ENCODE peak calls at places on chromosome 4, in four cellular contexts. K, W, Z and O are unnamed samples. For H3K4me1, the result is how much of the 10 kb centered on the place peaks cover.

GRCh38 chr4:8260656-8261111 is 8.9 kb upstream of the HTRA3 start:
- DNase-seq in K (peak), W (no peak), Z (peak), O (no peak)

GRCh38 chr4:46993075-46994006 is at the start of gene GABRA4:
- DNase-seq in K (no peak), W (no peak), Z (no peak), O (no peak)

GRCh38 chr4:26557164-26557563 is 26.7 kb upstream of the TBC1D19 start:
- DNase-seq in K (peak), W (no peak), Z (no peak), O (no peak)

GRCh38 chr4:68498413-68499007 is 51.2 kb downstream of the TMPRSS11E start:
- DNase-seq in K (peak), W (peak), Z (peak), O (peak)

GRCh38 chr4:97950836-97951235 is 192.4 kb downstream of the STPG2 start:
- DNase-seq in K (no peak), W (no peak), Z (no peak), O (no peak)

GRCh38 chr4:141388483-141388882 is 167.8 kb downstream of the ZNF330 start:
- DNase-seq in K (no peak), W (no peak), Z (no peak), O (no peak)

GRCh38 chr4:6386091-6386490 is 86.3 kb downstream of the PPP2R2C start:
- DNase-seq in K (no peak), W (no peak), Z (no peak), O (no peak)

GRCh38 chr4:163591614-163592020 is 97.1 kb downstream of the TMA16 start:
- DNase-seq in K (no peak), W (no peak), Z (no peak), O (no peak)

GRCh38 chr4:40585201-40585789 is 44.4 kb downstream of the RBM47 start:
- DNase-seq in K (no peak), W (no peak), Z (no peak), O (no peak)

GRCh38 chr4:7699040-7699439 is 240.6 kb downstream of the AFAP1 start:
- DNase-seq in K (peak), W (no peak), Z (no peak), O (no peak)

GRCh38 chr4:124722069-124722468 is 9.5 kb upstream of the ANKRD50 start:
- DNase-seq in K (no peak), W (no peak), Z (no peak), O (no peak)

GRCh38 chr4:180664766-180665368 is 1578.3 kb upstream of the TENM3 start:
- DNase-seq in K (peak), W (peak), Z (peak), O (peak)

GRCh38 chr4:25821899-25822298 is 40.9 kb downstream of the SEL1L3 start:
- DNase-seq in K (no peak), W (no peak), Z (no peak), O (no peak)

GRCh38 chr4:150725957-150726523 is 144.1 kb downstream of the MAB21L2 start:
- DNase-seq in K (no peak), W (no peak), Z (no peak), O (no peak)

GRCh38 chr4:76781698-76782595 is 116.0 kb downstream of the SOWAHB start:
- DNase-seq in K (no peak), W (no peak), Z (peak), O (no peak)

GRCh38 chr4:23966720-23967119 is 76.9 kb upstream of the PPARGC1A start:
- DNase-seq in K (peak), W (no peak), Z (no peak), O (no peak)

GRCh38 chr4:76856183-76856969 is 41.6 kb downstream of the SOWAHB start:
- DNase-seq in K (no peak), W (no peak), Z (peak), O (no peak)

GRCh38 chr4:99998062-99998880 is 48.2 kb upstream of the H2AZ1 start:
- DNase-seq in K (peak), W (no peak), Z (peak), O (no peak)

GRCh38 chr4:128670434-128670999 is 139.0 kb upstream of the JADE1 start:
- DNase-seq in K (no peak), W (no peak), Z (no peak), O (no peak)

GRCh38 chr4:13427599-13428325 is 56.4 kb downstream of the RAB28 start:
- DNase-seq in K (no peak), W (no peak), Z (no peak), O (no peak)

GRCh38 chr4:111957992-111958391 is 187.3 kb upstream of the FAM241A start:
- DNase-seq in K (no peak), W (no peak), Z (peak), O (no peak)

GRCh38 chr4:100828986-100829685 is 311.3 kb upstream of the EMCN start:
- DNase-seq in K (no peak), W (no peak), Z (peak), O (no peak)

GRCh38 chr4:107913283-107913899 is 18.0 kb upstream of the CYP2U1 start:
- DNase-seq in K (peak), W (peak), Z (peak), O (peak)

GRCh38 chr4:64230709-64231310 is 178.4 kb downstream of the TECRL start:
- DNase-seq in K (peak), W (no peak), Z (peak), O (no peak)

GRCh38 chr4:7382634-7383014 is 52.1 kb downstream of the PSAPL1 start:
- DNase-seq in K (peak), W (no peak), Z (no peak), O (no peak)

GRCh38 chr4:56907009-56907408 is 691 bp upstream of the REST start:
- DNase-seq in K (peak), W (no peak), Z (no peak), O (no peak)

GRCh38 chr4:15234101-15234500 is 193.7 kb upstream of the C1QTNF7 start:
- DNase-seq in K (no peak), W (no peak), Z (no peak), O (no peak)

GRCh38 chr4:55920571-55920970 is 28.2 kb upstream of the CEP135 start:
- DNase-seq in K (no peak), W (no peak), Z (peak), O (no peak)

GRCh38 chr4:155208258-155209054 is at the start of gene NPY2R:
- DNase-seq in K (peak), W (no peak), Z (peak), O (peak)

GRCh38 chr4:122775039-122775438 is 42.5 kb downstream of the BBS12 start:
- DNase-seq in K (no peak), W (peak), Z (no peak), O (no peak)

GRCh38 chr4:56909083-56909981 is 1.6 kb downstream of the REST start:
- DNase-seq in K (peak), W (no peak), Z (peak), O (peak)

GRCh38 chr4:158169931-158170690 is 2.7 kb downstream of the GASK1B start:
- DNase-seq in K (no peak), W (no peak), Z (no peak), O (no peak)
- TF ChIP-seq EP300 in K (no peak), W (no peak), Z (no peak), O (no peak)

GRCh38 chr4:173188648-173189047 is 20.0 kb downstream of the GALNT7 start:
- DNase-seq in K (no peak), W (no peak), Z (no peak), O (no peak)
- H3K4me1 ChIP-seq in K (under half), W (under half), Z (half or more), O (under half)

DNA sequence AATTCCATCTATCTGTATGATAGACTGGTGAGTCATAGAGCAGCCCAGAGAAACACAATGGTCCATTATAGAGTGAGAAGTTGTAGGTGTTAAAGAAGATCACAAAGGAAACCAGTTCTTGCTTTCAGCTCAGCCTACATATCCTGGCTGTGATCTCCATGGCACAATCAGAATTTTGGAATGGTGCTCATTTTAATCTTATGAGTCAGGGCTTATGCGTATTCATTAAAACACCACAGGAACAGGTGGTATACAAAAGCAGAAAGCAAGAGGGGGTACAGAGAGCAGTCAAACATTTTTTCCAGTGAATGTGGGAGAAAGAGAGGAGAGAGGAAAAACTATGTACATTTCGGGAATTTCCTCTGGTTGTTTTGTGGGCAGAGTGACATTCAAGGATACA is 126.9 kb downstream of the MFAP3L start:
- DNase-seq in K (no peak), W (no peak), Z (no peak), O (no peak)
- TF ChIP-seq EP300 in K (no peak), W (no peak), Z (no peak), O (no peak)

GRCh38 chr4:86965019-86965976 is 30.5 kb downstream of the AFF1 start:
- DNase-seq in K (no peak), W (no peak), Z (no peak), O (no peak)
- H3K4me1 ChIP-seq in K (under half), W (under half), Z (half or more), O (under half)

DNA sequence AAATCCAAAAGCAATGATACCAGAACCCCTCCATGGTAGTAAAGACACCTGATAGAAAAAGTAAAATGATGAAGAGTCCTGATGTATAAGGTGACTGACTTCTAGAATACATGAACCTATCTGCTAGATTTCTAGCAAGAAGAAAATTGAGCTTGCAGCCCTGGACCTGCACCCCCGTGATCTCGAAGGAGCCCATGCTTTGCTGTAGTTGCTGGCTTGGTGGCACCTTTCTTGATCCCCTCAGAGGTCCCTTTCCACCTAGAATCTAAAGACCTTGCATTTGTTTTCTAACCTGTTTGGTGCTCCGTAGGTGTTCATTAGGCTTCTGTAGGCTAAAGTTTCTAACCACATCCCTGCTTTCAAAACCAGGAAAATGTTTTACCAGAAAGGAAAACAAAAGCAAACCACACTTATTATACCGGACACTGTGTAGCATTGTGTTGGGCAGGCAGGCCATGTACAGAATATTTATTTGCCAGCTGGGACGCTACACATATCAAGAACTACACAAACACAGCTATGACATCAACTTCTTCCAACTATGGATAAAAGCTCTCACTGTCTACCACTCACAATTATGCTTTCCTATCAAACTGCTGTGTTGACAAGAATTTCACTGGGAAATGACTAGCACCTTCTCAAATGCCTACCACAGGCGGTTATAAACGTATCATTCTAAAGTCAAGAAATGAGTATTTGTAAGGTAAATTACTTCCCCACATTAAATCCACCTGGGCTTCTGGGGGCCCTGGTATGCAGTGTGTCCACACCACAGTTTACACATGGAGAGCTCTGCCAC is 316.2 kb downstream of the UNC5C start:
- DNase-seq in K (no peak), W (no peak), Z (no peak), O (no peak)
- TF ChIP-seq EP300 in K (no peak), W (no peak), Z (no peak), O (no peak)

GRCh38 chr4:168882650-168883233 is 127.3 kb downstream of the CBR4 start:
- DNase-seq in K (no peak), W (no peak), Z (peak), O (no peak)

GRCh38 chr4:168883513-168883912 is 126.5 kb downstream of the CBR4 start:
- DNase-seq in K (peak), W (no peak), Z (no peak), O (no peak)

GRCh38 chr4:168880087-168880675 is 129.9 kb downstream of the CBR4 start:
- DNase-seq in K (no peak), W (no peak), Z (no peak), O (no peak)

GRCh38 chr4:168880811-168881595 is 129.1 kb downstream of the CBR4 start:
- DNase-seq in K (no peak), W (no peak), Z (no peak), O (no peak)

DNA sequence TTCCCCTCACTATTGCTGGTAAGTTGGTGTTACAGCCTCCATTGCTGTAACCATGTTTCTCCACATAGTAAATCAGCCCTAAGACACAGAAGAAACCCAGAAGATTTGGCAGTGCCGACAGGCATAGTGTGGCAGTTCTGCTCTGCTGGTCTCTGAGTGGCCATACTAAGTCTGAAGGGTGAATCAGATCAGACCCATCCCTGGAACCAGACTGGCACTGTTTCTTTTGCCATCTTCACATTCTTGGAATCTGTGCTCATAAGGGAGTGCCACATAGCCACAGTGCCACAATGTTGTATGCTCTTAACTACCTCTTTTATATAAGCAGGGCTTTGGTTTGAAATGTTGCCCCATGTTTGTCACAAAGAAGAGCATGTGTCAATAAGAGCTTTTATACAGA is 128.3 kb downstream of the CBR4 start:
- DNase-seq in K (no peak), W (no peak), Z (no peak), O (no peak)
- H3K4me1 ChIP-seq in K (under half), W (under half), Z (half or more), O (under half)

GRCh38 chr4:88822034-88822433 is 124.4 kb upstream of the NAP1L5 start:
- DNase-seq in K (no peak), W (no peak), Z (no peak), O (no peak)

GRCh38 chr4:88823058-88823919 is 125.7 kb upstream of the NAP1L5 start:
- DNase-seq in K (peak), W (peak), Z (peak), O (no peak)

GRCh38 chr4:88817740-88818139 is 120.1 kb upstream of the NAP1L5 start:
- DNase-seq in K (no peak), W (no peak), Z (no peak), O (no peak)

GRCh38 chr4:88820723-88821368 is 123.2 kb upstream of the NAP1L5 start:
- DNase-seq in K (no peak), W (no peak), Z (no peak), O (no peak)

DNA sequence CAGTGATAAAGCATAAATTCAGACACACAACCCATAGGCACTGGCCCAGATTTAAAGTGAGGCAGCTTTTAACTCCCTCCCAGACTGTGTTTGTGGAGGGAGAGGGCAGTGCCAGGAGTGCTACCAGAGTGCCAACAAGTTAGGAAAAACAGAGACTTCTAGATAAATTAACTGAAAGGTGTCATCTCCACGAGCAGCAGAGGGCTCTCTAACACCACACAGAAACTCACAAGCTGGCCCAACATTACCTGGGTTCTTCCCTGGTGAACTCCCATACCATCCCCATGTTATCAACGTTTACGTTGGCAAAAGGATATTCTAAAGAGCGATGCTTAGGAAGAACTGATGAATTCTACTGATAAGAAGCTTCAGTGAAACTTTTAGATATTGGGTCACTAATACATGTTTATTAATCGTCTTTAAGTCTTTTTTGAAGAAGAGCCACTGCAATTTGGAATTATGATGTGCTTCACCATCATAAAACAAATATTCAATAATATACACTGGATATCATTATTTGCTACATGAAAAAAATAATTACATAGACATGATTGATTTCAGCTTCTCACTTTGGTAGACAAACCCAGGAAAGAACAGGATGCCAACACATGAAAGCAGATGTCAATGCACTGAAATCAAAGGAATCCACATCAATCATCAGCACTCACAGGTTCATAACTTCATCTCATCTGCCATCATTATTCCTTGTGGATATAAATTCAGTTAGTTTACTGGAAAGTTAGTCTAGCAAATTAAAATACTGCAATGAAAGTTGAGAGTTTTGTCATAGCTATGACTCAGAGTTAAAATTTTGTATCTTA is 121.2 kb upstream of the NAP1L5 start:
- DNase-seq in K (peak), W (no peak), Z (peak), O (peak)
- TF ChIP-seq EP300 in K (no peak), W (no peak), Z (no peak), O (no peak)